ENCODE peak calls at places on chromosome 20, in nine cellular contexts. Q, U, D, M, E, G, S, N and R are unnamed samples.

GRCh38 chr20:51594999-51595532 is 52.5 kb upstream of the NFATC2 start:
- DNase-seq in Q (peak), U (peak), D (peak), M (peak), E (peak), G (peak), S (peak), N (peak), R (peak)

GRCh38 chr20:341682-342081 is 5.2 kb upstream of the NRSN2 start:
- DNase-seq in Q (no peak), U (no peak), D (peak), M (peak), E (no peak), G (no peak), S (no peak), N (no peak), R (no peak)

GRCh38 chr20:19540401-19540800 is 217.7 kb upstream of the RIN2 start:
- DNase-seq in Q (no peak), U (no peak), D (no peak), M (no peak), E (no peak), G (peak), S (peak), N (no peak), R (peak)

GRCh38 chr20:61477366-61477966 is 225.4 kb downstream of the CDH4 start:
- DNase-seq in Q (no peak), U (no peak), D (no peak), M (no peak), E (no peak), G (no peak), S (no peak), N (no peak), R (no peak)

GRCh38 chr20:53751394-53752368 is 158.0 kb upstream of the ZNF217 start:
- DNase-seq in Q (peak), U (no peak), D (peak), M (peak), E (no peak), G (peak), S (no peak), N (no peak), R (no peak)

GRCh38 chr20:57310821-57311514 is 18.6 kb upstream of the SPO11 start:
- DNase-seq in Q (no peak), U (no peak), D (no peak), M (no peak), E (no peak), G (no peak), S (no peak), N (no peak), R (no peak)

GRCh38 chr20:39165099-39165498 is 203.0 kb downstream of the DHX35 start:
- DNase-seq in Q (no peak), U (no peak), D (no peak), M (no peak), E (no peak), G (no peak), S (no peak), N (no peak), R (no peak)

GRCh38 chr20:11394145-11394833 is 523.4 kb upstream of the BTBD3 start:
- DNase-seq in Q (no peak), U (peak), D (no peak), M (no peak), E (no peak), G (no peak), S (no peak), N (peak), R (no peak)

GRCh38 chr20:40945754-40946451 is 82.7 kb upstream of the TOP1 start:
- DNase-seq in Q (no peak), U (peak), D (peak), M (peak), E (peak), G (peak), S (peak), N (no peak), R (peak)